ENCODE peak calls at places on chromosomes 7 and 10, in five cellular contexts. W, K, R, O and F are unnamed samples. For H3K9me3, the result is how much of the 10 kb centered on the place peaks cover.

GRCh38 chr10:72612203-72612826 is 13.6 kb downstream of the MICU1 start:
- DNase-seq in W (no peak), K (no peak), R (no peak), O (peak), F (peak)

GRCh38 chr10:101612086-101612485 is 24.0 kb downstream of the DPCD start:
- DNase-seq in W (no peak), K (no peak), R (no peak), O (no peak), F (no peak)

GRCh38 chr7:26668821-26669220 is 195.6 kb downstream of the SKAP2 start:
- DNase-seq in W (no peak), K (no peak), R (no peak), O (no peak), F (no peak)

GRCh38 chr7:140435252-140435895 is 31.5 kb downstream of the RAB19 start:
- DNase-seq in W (no peak), K (no peak), R (no peak), O (no peak), F (no peak)

GRCh38 chr7:30843741-30844482 is 67.7 kb upstream of the AQP1 start:
- DNase-seq in W (no peak), K (no peak), R (no peak), O (no peak), F (no peak)

GRCh38 chr7:44065431-44066110 is at the start of gene PGAM2:
- DNase-seq in W (no peak), K (peak), R (no peak), O (no peak), F (no peak)

GRCh38 chr10:110845756-110846620 is 25.7 kb upstream of the PDCD4 start:
- DNase-seq in W (no peak), K (no peak), R (no peak), O (no peak), F (no peak)

GRCh38 chr7:129437190-129437589 is 3.0 kb downstream of the STRIP2 start:
- DNase-seq in W (no peak), K (no peak), R (no peak), O (no peak), F (no peak)

GRCh38 chr7:17771901-17772408 is 168.3 kb downstream of the SNX13 start:
- DNase-seq in W (no peak), K (no peak), R (no peak), O (no peak), F (no peak)

GRCh38 chr10:110993024-110993693 is 73.8 kb downstream of the SHOC2 start:
- DNase-seq in W (peak), K (no peak), R (peak), O (peak), F (no peak)

GRCh38 chr7:130151591-130152269 is 53.5 kb downstream of the TMEM209 start:
- DNase-seq in W (peak), K (no peak), R (no peak), O (peak), F (peak)

GRCh38 chr7:40474790-40475680 is 340.2 kb downstream of the SUGCT start:
- DNase-seq in W (no peak), K (no peak), R (no peak), O (no peak), F (no peak)

GRCh38 chr10:89209718-89210117 is 2.6 kb upstream of the CH25H start:
- DNase-seq in W (no peak), K (no peak), R (no peak), O (no peak), F (no peak)

GRCh38 chr10:89206402-89207180 is 526 bp downstream of the CH25H start:
- DNase-seq in W (no peak), K (no peak), R (no peak), O (peak), F (no peak)

GRCh38 chr10:89210794-89211425 is 3.8 kb upstream of the CH25H start:
- DNase-seq in W (no peak), K (no peak), R (no peak), O (no peak), F (no peak)

GRCh38 chr10:89207181-89207800 is at the start of gene CH25H:
- DNase-seq in W (peak), K (peak), R (no peak), O (peak), F (peak)

DNA sequence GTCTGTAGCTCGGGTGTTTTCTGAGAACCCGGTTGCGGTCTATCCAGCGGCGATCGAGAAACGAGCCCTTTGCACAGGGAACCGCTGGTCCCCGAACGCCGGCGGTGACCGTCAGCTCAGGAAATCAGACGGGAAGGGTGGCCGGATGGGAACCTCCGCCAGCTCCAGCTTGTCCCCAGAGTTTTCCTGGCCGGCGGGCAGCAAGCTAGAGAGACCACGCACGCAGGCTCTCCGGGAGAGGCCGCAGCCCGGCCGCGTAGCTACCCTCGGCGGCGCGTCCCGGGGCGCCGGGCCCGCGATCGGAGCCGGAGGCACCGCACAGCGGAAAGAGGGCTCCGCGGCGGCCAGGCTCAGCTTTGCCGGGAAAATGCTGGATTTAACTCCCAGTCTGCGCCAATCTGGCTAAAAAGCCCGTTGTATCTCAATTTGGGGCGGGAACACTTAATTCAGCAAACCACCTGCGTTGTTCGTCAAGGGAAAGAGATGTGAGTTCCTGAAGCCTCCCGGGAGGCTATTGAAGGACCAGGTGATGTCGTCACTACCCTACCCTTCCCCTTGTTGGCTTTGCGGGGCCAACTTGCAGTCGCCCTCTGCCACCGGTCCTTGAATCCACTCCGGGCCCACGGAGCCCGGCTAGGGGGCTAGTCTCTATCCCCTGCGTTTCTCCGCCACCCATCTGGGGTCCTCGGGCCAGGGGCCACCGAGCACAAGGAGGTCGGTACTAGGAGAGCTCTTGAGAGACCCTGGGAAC is 859 bp upstream of the CH25H start:
- DNase-seq in W (no peak), K (peak), R (no peak), O (no peak), F (peak)
- TF ChIP-seq EZH2 in W (no peak), K (peak), R (no peak), O (no peak), F (no peak)

DNA sequence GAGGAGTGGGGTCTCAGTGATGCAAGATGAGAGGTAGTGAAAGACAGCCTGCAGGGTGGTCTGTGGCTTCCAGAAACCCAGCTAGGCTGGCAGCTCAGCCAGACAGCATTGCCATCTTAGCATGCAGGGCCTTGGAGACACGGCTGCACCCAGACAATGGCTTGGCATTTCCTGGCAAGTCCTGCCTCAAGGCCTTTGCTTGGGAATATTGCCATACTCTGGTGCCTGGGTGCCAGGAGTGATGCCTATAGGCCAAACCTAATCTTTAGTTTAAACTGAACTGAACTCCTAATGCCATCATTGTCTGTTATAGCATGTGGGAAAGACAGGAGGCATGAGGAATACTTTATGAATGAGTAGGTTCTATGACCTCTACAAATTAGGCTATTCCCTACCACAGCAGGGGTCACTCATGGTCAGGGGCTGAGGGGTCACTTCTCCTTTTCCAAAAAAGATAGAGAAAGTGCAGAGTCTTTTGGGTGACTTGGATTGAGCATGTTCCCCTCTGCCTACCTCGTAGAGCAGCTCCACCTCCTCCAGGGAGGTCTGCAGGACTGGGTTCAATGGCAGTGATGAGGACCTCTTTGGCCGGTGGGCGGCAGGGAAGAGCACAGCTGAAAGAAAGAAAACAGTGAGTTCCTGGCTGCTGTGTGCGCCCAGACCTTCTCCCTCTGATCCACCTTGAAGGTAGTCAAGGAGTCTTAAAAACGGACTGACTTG is 8.8 kb upstream of the SLC13A4 start:
- DNase-seq in W (no peak), K (no peak), R (no peak), O (no peak), F (no peak)
- H3K27ac ChIP-seq in W (no peak), K (no peak), R (no peak), O (no peak), F (no peak)

GRCh38 chr7:138317044-138317596 is 142.9 kb upstream of the TRIM24 start:
- DNase-seq in W (no peak), K (no peak), R (no peak), O (no peak), F (no peak)
- H3K9me3 ChIP-seq in W (under half), K (under half), R (under half), O (under half), F (under half)

GRCh38 chr7:155371884-155372781 is 74.5 kb downstream of the INSIG1 start:
- DNase-seq in W (no peak), K (peak), R (no peak), O (no peak), F (no peak)

GRCh38 chr7:155375337-155376277 is 77.9 kb downstream of the INSIG1 start:
- DNase-seq in W (peak), K (peak), R (no peak), O (no peak), F (peak)

GRCh38 chr7:155372782-155373358 is 75.2 kb downstream of the INSIG1 start:
- DNase-seq in W (no peak), K (no peak), R (no peak), O (no peak), F (no peak)

GRCh38 chr7:155373359-155374273 is 75.9 kb downstream of the INSIG1 start:
- DNase-seq in W (no peak), K (peak), R (no peak), O (no peak), F (peak)

GRCh38 chr7:155374276-155375252 is 76.9 kb downstream of the INSIG1 start:
- DNase-seq in W (no peak), K (peak), R (no peak), O (no peak), F (no peak)
- TF ChIP-seq EZH2 in W (peak), K (peak), R (peak), O (peak), F (peak)

GRCh38 chr10:80266513-80266863 is 23.0 kb downstream of the MAT1A start:
- DNase-seq in W (no peak), K (no peak), R (no peak), O (no peak), F (no peak)
- H3K27ac ChIP-seq in W (no peak), K (no peak), R (no peak), O (no peak), F (no peak)

GRCh38 chr7:71385362-71385761 is 253.4 kb downstream of the GALNT17 start:
- DNase-seq in W (no peak), K (no peak), R (no peak), O (no peak), F (no peak)
- H3K9me3 ChIP-seq in W (under half), K (under half), R (under half), O (under half), F (under half)